ENCODE peak calls at places on chromosomes 13 and 19, in six cellular contexts. P is SK-N-SH, I is GM12878, J is H1, K is K562, Y is HepG2. X is an unnamed sample.

GRCh38 chr13:37716395-37716794 is 117.8 kb upstream of the POSTN start:
- DNase-seq in J (no peak), P (no peak), I (no peak), Y (no peak), K (no peak), X (no peak)

GRCh38 chr19:58009666-58010301 is 7.2 kb upstream of the ZNF606 start:
- DNase-seq in Y (no peak), P (no peak), I (no peak), J (peak; percentile 69), K (peak; percentile 66), X (no peak)

GRCh38 chr19:8397291-8397690 is 7.1 kb downstream of the RAB11B start:
- DNase-seq in K (no peak), I (no peak), J (no peak), P (peak; percentile 27), Y (no peak), X (no peak)

GRCh38 chr19:18439025-18439909 is 1.3 kb upstream of the ISYNA1 start:
- DNase-seq in J (no peak), P (no peak), I (no peak), Y (peak; percentile 72), K (peak; percentile 30), X (no peak)

GRCh38 chr19:43439183-43440063 is 24.7 kb downstream of the TEX101 start:
- DNase-seq in I (no peak), P (no peak), Y (peak; percentile 18), K (no peak), J (no peak), X (peak; percentile 38)

GRCh38 chr19:7161292-7161691 is 91.8 kb downstream of the ZNF557 start:
- DNase-seq in J (no peak), K (no peak), Y (no peak), I (no peak), P (no peak), X (no peak)

GRCh38 chr13:48263196-48263595 is 30.2 kb downstream of the ITM2B start:
- DNase-seq in I (no peak), K (no peak), Y (no peak), P (no peak), J (no peak), X (no peak)

GRCh38 chr13:36445806-36446423 is 13.6 kb downstream of the CCNA1 start:
- DNase-seq in I (no peak), P (no peak), Y (no peak), J (no peak), K (no peak), X (no peak)

GRCh38 chr19:3771033-3771905 is 759 bp downstream of the RAX2 start:
- DNase-seq in J (no peak), Y (no peak), K (no peak), P (peak; percentile 33), I (no peak), X (no peak)

GRCh38 chr19:33868821-33869412 is 72.2 kb downstream of the KCTD15 start:
- DNase-seq in Y (no peak), P (peak; percentile 73), J (no peak), K (no peak), I (no peak), X (no peak)

GRCh38 chr13:83780201-83780600 is 102.1 kb downstream of the SLITRK1 start:
- DNase-seq in I (no peak), P (peak; percentile 14), K (peak; percentile 4), Y (peak; percentile 27), J (no peak), X (peak; percentile 0)

GRCh38 chr19:35451278-35452096 is 3.4 kb downstream of the FFAR2 start:
- DNase-seq in Y (no peak), P (no peak), J (no peak), I (peak; percentile 86), K (no peak), X (no peak)

GRCh38 chr13:24693862-24694471 is 13.8 kb downstream of the ATP12A start:
- DNase-seq in J (no peak), P (peak; percentile 84), Y (peak; percentile 60), I (no peak), K (peak; percentile 74), X (peak; percentile 74)

GRCh38 chr13:32902898-32903297 is 113.3 kb upstream of the KL start:
- DNase-seq in Y (no peak), I (no peak), K (no peak), P (no peak), J (no peak), X (no peak)

GRCh38 chr19:37867831-37868230 is 38.6 kb downstream of the WDR87 start:
- DNase-seq in J (no peak), K (no peak), Y (no peak), I (no peak), P (no peak), X (no peak)

GRCh38 chr19:33414667-33415605 is 41.4 kb downstream of the CEBPG start:
- DNase-seq in Y (no peak), P (no peak), I (no peak), J (no peak), K (no peak), X (no peak)

GRCh38 chr19:10968527-10969081 is 7.8 kb downstream of the SMARCA4 start:
- DNase-seq in I (peak; percentile 41), Y (no peak), J (no peak), P (no peak), K (no peak), X (no peak)

GRCh38 chr19:30208661-30209060 is 163.5 kb upstream of the ZNF536 start:
- DNase-seq in Y (no peak), J (no peak), P (no peak), K (no peak), I (no peak), X (no peak)

GRCh38 chr13:99085846-99086148 is 107.9 kb upstream of the DOCK9 start:
- DNase-seq in P (no peak), J (no peak), I (no peak), K (no peak), Y (no peak), X (no peak)

GRCh38 chr19:48244289-48244688 is 11.4 kb downstream of the CARD8 start:
- DNase-seq in P (no peak), J (no peak), Y (no peak), I (no peak), K (no peak), X (no peak)

GRCh38 chr19:2569596-2570465 is 93.9 kb downstream of the GADD45B start:
- DNase-seq in K (peak; percentile 1), I (no peak), Y (no peak), J (no peak), P (no peak), X (no peak)

GRCh38 chr13:45700971-45701900 is 884 bp upstream of the CBY2 start:
- DNase-seq in I (peak; percentile 93), P (no peak), J (no peak), Y (no peak), K (peak; percentile 13), X (no peak)

GRCh38 chr19:6030214-6030507 is 52.2 kb upstream of the RANBP3 start:
- DNase-seq in I (no peak), J (no peak), P (no peak), K (no peak), Y (no peak), X (no peak)

DNA sequence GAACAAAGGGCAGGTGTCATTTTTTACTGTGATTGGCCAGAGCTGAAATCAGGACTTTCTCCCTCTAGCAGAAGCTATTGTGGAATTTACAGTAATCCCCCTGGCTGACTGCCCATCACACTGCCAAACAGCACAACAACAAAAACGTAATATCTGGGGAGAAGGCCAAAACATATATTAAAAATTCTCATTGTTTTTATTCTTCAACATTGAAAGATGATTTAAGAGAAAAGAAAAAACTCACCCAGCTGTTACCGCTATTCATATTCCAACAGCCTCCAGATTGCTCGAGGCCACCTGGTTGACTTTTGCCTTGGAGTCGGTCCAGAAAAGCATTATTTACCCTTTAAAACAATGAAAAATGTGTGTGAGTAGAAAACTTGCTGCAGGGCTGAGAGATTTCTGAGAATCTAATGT is 97.3 kb downstream of the EPSTI1 start:
- DNase-seq in P (peak; percentile 35), I (no peak), Y (no peak), K (no peak), J (no peak), X (no peak)
- TF ChIP-seq SIN3A in P (no peak), I (no peak), Y (no peak), K (no peak), J (no peak), X (no peak)

GRCh38 chr19:55483681-55484361 is 1.2 kb upstream of the NAT14 start:
- DNase-seq in I (no peak), J (no peak), Y (no peak), P (no peak), K (no peak), X (no peak)

GRCh38 chr19:55482128-55482961 is 2.6 kb upstream of the NAT14 start:
- DNase-seq in J (no peak), P (no peak), K (no peak), I (no peak), Y (no peak), X (no peak)

GRCh38 chr19:55482967-55483671 is 1.9 kb upstream of the NAT14 start:
- DNase-seq in Y (no peak), J (no peak), K (no peak), I (no peak), P (no peak), X (no peak)

GRCh38 chr19:55479451-55480230 is 3.2 kb downstream of the ZNF628 start:
- DNase-seq in J (no peak), K (no peak), I (no peak), P (no peak), Y (no peak), X (no peak)

GRCh38 chr19:55481148-55482127 is 3.5 kb upstream of the NAT14 start:
- DNase-seq in J (no peak), Y (no peak), I (no peak), K (no peak), P (no peak), X (no peak)
- TF ChIP-seq YY1 in J (no peak), Y (no peak), I (no peak), K (no peak), P (no peak), X (no peak)

GRCh38 chr19:14405380-14405757 is 13.8 kb downstream of the DDX39A start:
- DNase-seq in Y (no peak), K (peak; percentile 22), I (no peak), P (no peak), J (no peak), X (no peak)

GRCh38 chr19:14398563-14398962 is 17.3 kb downstream of the ADGRE5 start:
- DNase-seq in K (no peak), P (no peak), J (no peak), I (no peak), Y (no peak), X (no peak)

GRCh38 chr19:14400913-14401312 is 18.2 kb downstream of the DDX39A start:
- DNase-seq in Y (no peak), J (no peak), K (no peak), I (peak; percentile 49), P (no peak), X (no peak)

GRCh38 chr19:14404322-14404721 is 14.8 kb downstream of the DDX39A start:
- DNase-seq in P (no peak), J (no peak), I (no peak), Y (no peak), K (no peak), X (no peak)

DNA sequence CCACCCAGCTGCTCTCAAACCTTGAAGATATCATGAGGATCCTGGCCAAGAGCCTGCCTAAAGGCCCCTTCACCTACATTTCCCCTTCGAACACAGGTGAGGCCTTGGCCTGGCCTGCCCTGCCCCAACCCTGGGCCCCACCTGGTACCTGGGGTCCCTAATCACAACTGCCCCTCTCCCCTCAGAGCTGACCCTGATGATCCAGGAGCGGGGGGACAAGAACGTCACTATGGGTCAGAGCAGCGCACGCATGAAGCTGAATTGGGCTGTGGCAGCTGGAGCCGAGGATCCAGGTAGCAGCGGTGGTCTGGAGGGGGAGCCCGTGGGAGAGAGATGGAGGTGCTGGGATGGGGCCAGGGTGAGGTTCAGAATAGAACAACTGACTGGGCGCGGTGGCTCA is 17.7 kb downstream of the DDX39A start:
- DNase-seq in P (no peak), J (no peak), Y (no peak), K (no peak), I (no peak), X (no peak)
- TF ChIP-seq SIN3A in P (no peak), J (no peak), Y (no peak), K (no peak), I (no peak), X (no peak)

GRCh38 chr19:27796073-27796472 is 1416.9 kb downstream of the UQCRFS1 start:
- DNase-seq in Y (no peak), P (no peak), K (no peak), I (no peak), J (no peak), X (no peak)
- TF ChIP-seq YY1 in Y (no peak), P (no peak), K (no peak), I (no peak), J (no peak), X (no peak)

X was measured in HCT116.